ENCODE peak calls at places on chromosomes 6 and 20, in nine cellular contexts. N is heart right ventricle, Y is brain microvascular endothelial cell, G is endothelial cell, U is HL-60, D is GM10248, P is OCI-LY7, B is A549, L is psoas muscle. V is an unnamed sample.

GRCh38 chr6:48774276-48774675 is 663.3 kb upstream of the PTCHD4 start:
- DNase-seq in N (no peak), Y (no peak), G (no peak), U (no peak), D (no peak), P (no peak), B (no peak), L (no peak), V (no peak)

GRCh38 chr20:50108571-50109235 is 4.2 kb downstream of the UBE2V1 start:
- DNase-seq in N (no peak), Y (no peak), G (no peak), U (no peak), D (no peak), P (no peak), B (no peak), L (no peak), V (no peak)

GRCh38 chr6:156873654-156874380 is 96.6 kb downstream of the ARID1B start:
- DNase-seq in N (no peak), Y (no peak), G (no peak), U (no peak), D (no peak), P (no peak), B (no peak), L (no peak), V (no peak)

GRCh38 chr20:50242863-50243609 is 52.4 kb downstream of the CEBPB start:
- DNase-seq in N (no peak), Y (no peak), G (no peak), U (no peak), D (no peak), P (no peak), B (no peak), L (peak; percentile 48), V (peak; percentile 59)

GRCh38 chr20:42516692-42517091 is 673.0 kb downstream of the PTPRT start:
- DNase-seq in N (no peak), Y (no peak), G (no peak), U (no peak), D (no peak), P (no peak), B (no peak), L (no peak), V (no peak)

GRCh38 chr6:33878541-33878940 is 74.7 kb upstream of the MLN start:
- DNase-seq in N (no peak), Y (no peak), G (no peak), U (no peak), D (no peak), P (no peak), B (no peak), L (peak; percentile 11), V (no peak)

GRCh38 chr6:125780540-125781306 is 10.0 kb upstream of the NCOA7 start:
- DNase-seq in N (peak; percentile 44), Y (peak; percentile 69), G (peak; percentile 23), U (peak; percentile 62), D (peak; percentile 56), P (peak; percentile 87), B (peak; percentile 83), L (peak; percentile 72), V (peak; percentile 88)

GRCh38 chr6:137882225-137882961 is 15.3 kb downstream of the TNFAIP3 start:
- DNase-seq in N (no peak), Y (no peak), G (no peak), U (no peak), D (no peak), P (no peak), B (no peak), L (no peak), V (peak; percentile 57)

GRCh38 chr6:66199146-66199545 is 492.1 kb upstream of the EYS start:
- DNase-seq in N (no peak), Y (no peak), G (no peak), U (no peak), D (no peak), P (no peak), B (no peak), L (no peak), V (no peak)

GRCh38 chr6:15561447-15562199 is 101.2 kb downstream of the DTNBP1 start:
- DNase-seq in N (no peak), Y (no peak), G (no peak), U (no peak), D (no peak), P (no peak), B (no peak), L (no peak), V (no peak)

GRCh38 chr6:49676671-49677281 is 36.6 kb downstream of the CRISP2 start:
- DNase-seq in N (no peak), Y (no peak), G (no peak), U (no peak), D (no peak), P (no peak), B (peak; percentile 2), L (no peak), V (no peak)

GRCh38 chr6:132931937-132932336 is 117.6 kb downstream of the RPS12 start:
- DNase-seq in N (no peak), Y (peak; percentile 12), G (no peak), U (no peak), D (no peak), P (no peak), B (no peak), L (no peak), V (peak; percentile 89)

DNA sequence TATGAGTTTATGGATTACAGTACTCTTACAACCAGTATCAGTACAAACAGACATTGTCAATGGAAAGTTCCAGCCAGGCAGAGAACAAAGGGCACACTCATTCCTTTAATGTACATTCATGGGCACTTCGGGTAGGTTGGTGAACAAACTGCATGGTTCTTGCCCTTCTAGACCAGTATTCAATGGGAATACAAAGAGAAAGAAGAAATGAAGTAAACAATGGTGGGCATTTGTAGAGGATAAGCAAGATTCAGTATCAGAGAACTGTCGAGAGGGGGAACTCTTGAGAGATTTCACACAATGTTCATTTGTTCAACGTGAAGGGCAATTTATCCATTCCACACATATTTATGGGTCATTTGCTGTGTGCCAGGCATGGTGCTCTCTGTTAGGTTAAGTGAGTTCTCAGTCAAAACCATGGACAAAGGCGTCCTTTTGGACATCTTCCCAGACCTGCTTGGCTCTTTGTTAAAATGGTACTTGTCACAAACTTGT is 714.8 kb downstream of the DHX35 start:
- DNase-seq in N (no peak), Y (no peak), G (no peak), U (no peak), D (peak; percentile 28), P (no peak), B (peak; percentile 5), L (no peak), V (peak; percentile 13)
- TF ChIP-seq CTCF in N (no peak), Y (no peak), G (peak; percentile 12), U (no peak), D (peak; percentile 21), P (peak; percentile 57), B (peak; percentile 11), L (no peak), V (peak; percentile 18)

DNA sequence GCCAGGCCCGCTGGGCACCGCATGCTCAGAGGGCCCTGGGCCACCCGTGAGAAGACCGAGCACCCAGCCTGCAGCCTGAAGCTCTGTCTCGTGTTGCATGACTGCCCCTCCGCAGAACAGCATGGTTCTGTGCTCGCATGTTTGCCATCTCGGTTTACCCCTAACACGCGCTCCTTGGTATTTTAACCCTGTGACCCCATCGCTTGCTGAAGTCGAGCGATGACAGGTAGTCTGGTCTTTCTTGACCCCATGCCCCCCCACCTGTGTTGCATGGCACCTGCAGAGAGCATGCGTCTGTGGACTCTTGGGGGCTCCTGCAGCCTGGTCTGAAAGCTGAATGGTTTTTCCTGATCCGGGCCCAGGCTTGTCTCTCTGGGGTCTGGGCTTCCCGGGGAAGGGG is 26.4 kb upstream of the AAR2 start:
- DNase-seq in N (no peak), Y (no peak), G (no peak), U (no peak), D (no peak), P (no peak), B (no peak), L (no peak), V (no peak)
- TF ChIP-seq CTCF in N (no peak), Y (no peak), G (no peak), U (no peak), D (no peak), P (no peak), B (no peak), L (no peak), V (no peak)

GRCh38 chr6:139751179-139751578 is 376.7 kb upstream of the CITED2 start:
- DNase-seq in N (no peak), Y (no peak), G (no peak), U (no peak), D (no peak), P (no peak), B (no peak), L (no peak), V (peak; percentile 84)
- TF ChIP-seq CTCF in N (no peak), Y (no peak), G (no peak), U (no peak), D (no peak), P (no peak), B (no peak), L (no peak), V (no peak)

GRCh38 chr20:36017034-36017951 is 48.9 kb downstream of the CNBD2 start:
- DNase-seq in N (no peak), Y (peak; percentile 49), G (no peak), U (no peak), D (no peak), P (no peak), B (peak; percentile 81), L (no peak), V (peak; percentile 53)
- TF ChIP-seq CTCF in N (no peak), Y (no peak), G (no peak), U (no peak), D (no peak), P (no peak), B (no peak), L (no peak), V (no peak)